ENCODE peak calls at places on chromosomes 1 and 21, in six cellular contexts. One of them, this sample, is unnamed.

GRCh38 chr1:1399870-1400575 is 888 bp upstream of the CCNL2 start:
- DNase-seq in right lobe of liver: no peak
- DNase-seq in kidney epithelial cell: no peak
- DNase-seq in GM23248: peak
- DNase-seq in lung: no peak
- DNase-seq in foreskin fibroblast: peak
- DNase-seq in this sample: peak

GRCh38 chr1:167776151-167776550 is 54.4 kb downstream of the MPZL1 start:
- DNase-seq in right lobe of liver: no peak
- DNase-seq in kidney epithelial cell: no peak
- DNase-seq in GM23248: peak
- DNase-seq in lung: no peak
- DNase-seq in foreskin fibroblast: no peak
- DNase-seq in this sample: peak

GRCh38 chr1:212381509-212381908 is 33.2 kb downstream of the PACC1 start:
- DNase-seq in right lobe of liver: no peak
- DNase-seq in kidney epithelial cell: no peak
- DNase-seq in GM23248: no peak
- DNase-seq in lung: no peak
- DNase-seq in foreskin fibroblast: no peak
- DNase-seq in this sample: no peak

GRCh38 chr1:167935252-167936067 is 1.0 kb upstream of the DCAF6 start:
- DNase-seq in right lobe of liver: peak
- DNase-seq in kidney epithelial cell: no peak
- DNase-seq in GM23248: peak
- DNase-seq in lung: no peak
- DNase-seq in foreskin fibroblast: peak
- DNase-seq in this sample: peak

GRCh38 chr1:199292873-199293272 is 654.0 kb downstream of the PTPRC start:
- DNase-seq in right lobe of liver: no peak
- DNase-seq in kidney epithelial cell: no peak
- DNase-seq in GM23248: no peak
- DNase-seq in lung: no peak
- DNase-seq in foreskin fibroblast: no peak
- DNase-seq in this sample: no peak

GRCh38 chr1:33383974-33384767 is 46.7 kb downstream of the PHC2 start:
- DNase-seq in right lobe of liver: no peak
- DNase-seq in kidney epithelial cell: peak
- DNase-seq in GM23248: peak
- DNase-seq in lung: no peak
- DNase-seq in foreskin fibroblast: peak
- DNase-seq in this sample: peak

GRCh38 chr1:43962324-43962723 is 7.5 kb upstream of the DPH2 start:
- DNase-seq in right lobe of liver: no peak
- DNase-seq in kidney epithelial cell: no peak
- DNase-seq in GM23248: no peak
- DNase-seq in lung: no peak
- DNase-seq in foreskin fibroblast: no peak
- DNase-seq in this sample: no peak

GRCh38 chr1:75542818-75543570 is 67.9 kb downstream of the SLC44A5 start:
- DNase-seq in right lobe of liver: no peak
- DNase-seq in kidney epithelial cell: peak
- DNase-seq in GM23248: no peak
- DNase-seq in lung: no peak
- DNase-seq in foreskin fibroblast: no peak
- DNase-seq in this sample: no peak

GRCh38 chr1:177568702-177569101 is 397.9 kb downstream of the BRINP2 start:
- DNase-seq in right lobe of liver: no peak
- DNase-seq in kidney epithelial cell: no peak
- DNase-seq in GM23248: no peak
- DNase-seq in lung: no peak
- DNase-seq in foreskin fibroblast: no peak
- DNase-seq in this sample: no peak

GRCh38 chr1:8419172-8419571 is 101.3 kb downstream of the SLC45A1 start:
- DNase-seq in right lobe of liver: no peak
- DNase-seq in kidney epithelial cell: no peak
- DNase-seq in GM23248: peak
- DNase-seq in lung: no peak
- DNase-seq in foreskin fibroblast: no peak
- DNase-seq in this sample: peak

GRCh38 chr21:46472246-46472645 is 13.6 kb downstream of the DIP2A start:
- DNase-seq in right lobe of liver: no peak
- DNase-seq in kidney epithelial cell: no peak
- DNase-seq in GM23248: no peak
- DNase-seq in lung: no peak
- DNase-seq in foreskin fibroblast: no peak
- DNase-seq in this sample: no peak

GRCh38 chr1:198072177-198072576 is 84.6 kb upstream of the NEK7 start:
- DNase-seq in right lobe of liver: no peak
- DNase-seq in kidney epithelial cell: no peak
- DNase-seq in GM23248: peak
- DNase-seq in lung: no peak
- DNase-seq in foreskin fibroblast: no peak
- DNase-seq in this sample: peak

GRCh38 chr21:16437586-16437985 is 707.8 kb downstream of the USP25 start:
- DNase-seq in right lobe of liver: no peak
- DNase-seq in kidney epithelial cell: no peak
- DNase-seq in GM23248: no peak
- DNase-seq in lung: no peak
- DNase-seq in foreskin fibroblast: no peak
- DNase-seq in this sample: no peak

GRCh38 chr1:92736395-92736794 is 48.5 kb downstream of the EVI5 start:
- DNase-seq in right lobe of liver: no peak
- DNase-seq in kidney epithelial cell: no peak
- DNase-seq in GM23248: peak
- DNase-seq in lung: no peak
- DNase-seq in foreskin fibroblast: no peak
- DNase-seq in this sample: no peak

GRCh38 chr1:174262747-174263241 is 103.5 kb downstream of the RABGAP1L start:
- DNase-seq in right lobe of liver: no peak
- DNase-seq in kidney epithelial cell: peak
- DNase-seq in GM23248: peak
- DNase-seq in lung: no peak
- DNase-seq in foreskin fibroblast: peak
- DNase-seq in this sample: peak

GRCh38 chr1:14598007-14598497 is 433 bp upstream of the KAZN start:
- DNase-seq in right lobe of liver: no peak
- DNase-seq in kidney epithelial cell: no peak
- DNase-seq in GM23248: no peak
- DNase-seq in lung: no peak
- DNase-seq in foreskin fibroblast: no peak
- DNase-seq in this sample: no peak

GRCh38 chr1:195717651-195718050 is 890.6 kb downstream of the KCNT2 start:
- DNase-seq in right lobe of liver: no peak
- DNase-seq in kidney epithelial cell: no peak
- DNase-seq in GM23248: peak
- DNase-seq in lung: no peak
- DNase-seq in foreskin fibroblast: peak
- DNase-seq in this sample: peak

GRCh38 chr1:26218906-26219494 is 15.0 kb upstream of the CEP85 start:
- DNase-seq in right lobe of liver: no peak
- DNase-seq in kidney epithelial cell: no peak
- DNase-seq in GM23248: no peak
- DNase-seq in lung: no peak
- DNase-seq in foreskin fibroblast: no peak
- DNase-seq in this sample: no peak

GRCh38 chr1:107842241-107842640 is 122.7 kb downstream of the VAV3 start:
- DNase-seq in right lobe of liver: no peak
- DNase-seq in kidney epithelial cell: no peak
- DNase-seq in GM23248: no peak
- DNase-seq in lung: no peak
- DNase-seq in foreskin fibroblast: no peak
- DNase-seq in this sample: no peak

GRCh38 chr21:16815228-16815627 is 697.6 kb upstream of the CXADR start:
- DNase-seq in right lobe of liver: no peak
- DNase-seq in kidney epithelial cell: no peak
- DNase-seq in GM23248: no peak
- DNase-seq in lung: no peak
- DNase-seq in foreskin fibroblast: no peak
- DNase-seq in this sample: no peak

GRCh38 chr1:214902636-214903320 is 179.8 kb upstream of the KCNK2 start:
- DNase-seq in right lobe of liver: no peak
- DNase-seq in kidney epithelial cell: peak
- DNase-seq in GM23248: peak
- DNase-seq in lung: no peak
- DNase-seq in foreskin fibroblast: peak
- DNase-seq in this sample: peak

GRCh38 chr1:43053040-43053439 is 94.4 kb upstream of the SLC2A1 start:
- DNase-seq in right lobe of liver: no peak
- DNase-seq in kidney epithelial cell: no peak
- DNase-seq in GM23248: no peak
- DNase-seq in lung: no peak
- DNase-seq in foreskin fibroblast: no peak
- DNase-seq in this sample: no peak

GRCh38 chr1:150976879-150977694 is 2.5 kb upstream of the CERS2 start:
- DNase-seq in right lobe of liver: peak
- DNase-seq in kidney epithelial cell: peak
- DNase-seq in GM23248: peak
- DNase-seq in lung: peak
- DNase-seq in foreskin fibroblast: peak
- DNase-seq in this sample: peak

GRCh38 chr21:30372139-30372770 is at the start of gene KRTAP13-2:
- DNase-seq in right lobe of liver: no peak
- DNase-seq in kidney epithelial cell: no peak
- DNase-seq in GM23248: no peak
- DNase-seq in lung: no peak
- DNase-seq in foreskin fibroblast: no peak
- DNase-seq in this sample: no peak

DNA sequence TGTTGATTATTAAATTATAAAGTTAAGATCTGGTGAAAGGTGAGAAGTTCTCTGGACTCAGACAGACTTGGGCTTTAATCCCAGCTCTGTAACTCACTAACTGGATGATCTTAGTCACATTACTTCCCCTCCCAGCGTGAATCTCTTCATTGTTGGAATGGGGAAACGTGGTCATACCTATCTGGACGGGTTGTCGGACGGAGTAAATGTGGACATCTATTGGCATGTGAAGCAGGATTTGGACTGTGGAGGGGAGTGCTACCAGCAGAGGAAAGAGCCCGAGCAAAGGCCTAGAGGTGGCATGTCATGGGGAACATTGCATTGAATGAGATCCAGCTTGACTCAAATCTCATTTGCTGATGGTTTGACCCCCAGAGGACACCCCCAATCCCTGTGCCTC is 45.0 kb upstream of the RPL11 start:
- DNase-seq in right lobe of liver: no peak
- DNase-seq in kidney epithelial cell: no peak
- DNase-seq in GM23248: no peak
- DNase-seq in lung: no peak
- DNase-seq in foreskin fibroblast: no peak
- DNase-seq in this sample: no peak
- H3K4me3 ChIP-seq in right lobe of liver: no peak
- H3K4me3 ChIP-seq in kidney epithelial cell: no peak
- H3K4me3 ChIP-seq in GM23248: no peak
- H3K4me3 ChIP-seq in lung: no peak
- H3K4me3 ChIP-seq in foreskin fibroblast: no peak
- H3K4me3 ChIP-seq in this sample: no peak

DNA sequence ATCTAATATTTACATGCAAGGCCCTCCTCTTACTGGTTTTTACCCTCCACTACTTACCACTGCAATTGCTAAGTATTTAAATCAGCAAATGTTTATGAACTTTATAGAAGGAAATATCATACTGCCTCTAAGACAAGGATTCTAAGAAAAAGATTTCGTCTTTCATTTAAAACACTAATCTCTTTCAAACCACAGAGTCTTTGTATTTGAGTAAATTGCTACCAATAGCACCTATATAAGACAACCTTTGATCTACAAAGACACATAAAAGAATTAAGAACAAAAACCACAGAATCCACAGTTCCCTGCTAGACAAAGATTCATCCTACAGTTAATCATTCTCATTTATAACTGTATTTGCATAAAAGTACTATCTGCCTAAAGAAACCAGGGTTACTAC is 37.6 kb downstream of the RNF115 start:
- DNase-seq in right lobe of liver: no peak
- DNase-seq in kidney epithelial cell: no peak
- DNase-seq in GM23248: no peak
- DNase-seq in lung: no peak
- DNase-seq in foreskin fibroblast: no peak
- DNase-seq in this sample: no peak
- H3K4me3 ChIP-seq in right lobe of liver: no peak
- H3K4me3 ChIP-seq in kidney epithelial cell: no peak
- H3K4me3 ChIP-seq in GM23248: no peak
- H3K4me3 ChIP-seq in lung: no peak
- H3K4me3 ChIP-seq in foreskin fibroblast: no peak
- H3K4me3 ChIP-seq in this sample: no peak

GRCh38 chr1:185837711-185838110 is 103.5 kb downstream of the HMCN1 start:
- DNase-seq in right lobe of liver: no peak
- DNase-seq in kidney epithelial cell: no peak
- DNase-seq in GM23248: no peak
- DNase-seq in lung: no peak
- DNase-seq in foreskin fibroblast: no peak
- DNase-seq in this sample: no peak

GRCh38 chr1:185840880-185841279 is 106.7 kb downstream of the HMCN1 start:
- DNase-seq in right lobe of liver: no peak
- DNase-seq in kidney epithelial cell: no peak
- DNase-seq in GM23248: no peak
- DNase-seq in lung: no peak
- DNase-seq in foreskin fibroblast: no peak
- DNase-seq in this sample: no peak

GRCh38 chr1:185834371-185834900 is 100.2 kb downstream of the HMCN1 start:
- DNase-seq in right lobe of liver: no peak
- DNase-seq in kidney epithelial cell: no peak
- DNase-seq in GM23248: no peak
- DNase-seq in lung: no peak
- DNase-seq in foreskin fibroblast: no peak
- DNase-seq in this sample: no peak

GRCh38 chr1:185835191-185835590 is 101.0 kb downstream of the HMCN1 start:
- DNase-seq in right lobe of liver: no peak
- DNase-seq in kidney epithelial cell: no peak
- DNase-seq in GM23248: no peak
- DNase-seq in lung: no peak
- DNase-seq in foreskin fibroblast: no peak
- DNase-seq in this sample: no peak

DNA sequence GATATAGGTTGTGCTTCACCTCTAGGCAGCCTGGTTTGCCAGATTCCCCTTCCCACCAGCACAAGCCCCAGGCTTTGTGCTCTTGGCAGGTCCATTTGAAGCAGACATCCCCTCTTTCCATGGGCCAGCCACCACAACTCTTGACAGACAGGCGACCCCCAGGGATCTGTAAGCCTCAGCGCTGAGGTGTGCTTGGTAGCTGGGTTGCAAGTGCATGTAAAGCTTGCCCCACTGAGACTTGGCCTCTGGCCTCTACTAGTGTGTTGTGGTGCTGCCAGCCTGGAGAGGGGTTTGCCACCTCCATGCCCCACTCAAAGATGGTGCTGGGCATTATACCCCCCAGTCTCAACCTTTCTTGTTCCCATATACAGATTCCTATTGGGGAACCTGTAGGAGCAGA is 103.9 kb downstream of the HMCN1 start:
- DNase-seq in right lobe of liver: no peak
- DNase-seq in kidney epithelial cell: no peak
- DNase-seq in GM23248: no peak
- DNase-seq in lung: no peak
- DNase-seq in foreskin fibroblast: no peak
- DNase-seq in this sample: no peak
- H3K4me3 ChIP-seq in right lobe of liver: no peak
- H3K4me3 ChIP-seq in kidney epithelial cell: no peak
- H3K4me3 ChIP-seq in GM23248: no peak
- H3K4me3 ChIP-seq in lung: no peak
- H3K4me3 ChIP-seq in foreskin fibroblast: no peak
- H3K4me3 ChIP-seq in this sample: no peak

GRCh38 chr1:155931332-155932038 is 2.7 kb downstream of the KHDC4 start:
- DNase-seq in right lobe of liver: no peak
- DNase-seq in kidney epithelial cell: peak
- DNase-seq in GM23248: peak
- DNase-seq in lung: no peak
- DNase-seq in foreskin fibroblast: no peak
- DNase-seq in this sample: no peak
- H3K4me3 ChIP-seq in right lobe of liver: no peak
- H3K4me3 ChIP-seq in kidney epithelial cell: peak
- H3K4me3 ChIP-seq in GM23248: peak
- H3K4me3 ChIP-seq in lung: no peak
- H3K4me3 ChIP-seq in foreskin fibroblast: peak
- H3K4me3 ChIP-seq in this sample: peak